ENCODE peak calls at places on chromosomes 4 and X, in four cellular contexts. One of them, this sample, is unnamed.
A peak's percentile ranks its signal among the peaks of the same experiment; 100 is the strongest.

GRCh38 chrX:34638116-34638515 is 19.0 kb downstream of the TMEM47 start:
- DNase-seq in A549: peak; percentile 1
- DNase-seq in HepG2: peak; percentile 1
- DNase-seq in WTC11: no peak
- DNase-seq in this sample: peak; percentile 39

GRCh38 chr4:53199356-53199755 is 166.5 kb downstream of the SCFD2 start:
- DNase-seq in A549: no peak
- DNase-seq in HepG2: no peak
- DNase-seq in WTC11: no peak
- DNase-seq in this sample: peak; percentile 13

GRCh38 chr4:183959349-183959748 is 54.2 kb downstream of the STOX2 start:
- DNase-seq in A549: no peak
- DNase-seq in HepG2: no peak
- DNase-seq in WTC11: no peak
- DNase-seq in this sample: no peak

GRCh38 chrX:48035891-48036290 is 29.1 kb downstream of the SPACA5 start:
- DNase-seq in A549: no peak
- DNase-seq in HepG2: no peak
- DNase-seq in WTC11: no peak
- DNase-seq in this sample: peak; percentile 47

GRCh38 chrX:134692990-134693389 is 34.7 kb upstream of the PLAC1 start:
- DNase-seq in A549: no peak
- DNase-seq in HepG2: no peak
- DNase-seq in WTC11: no peak
- DNase-seq in this sample: peak; percentile 68

GRCh38 chrX:153549231-153549630 is 31.8 kb downstream of the ATP2B3 start:
- DNase-seq in A549: no peak
- DNase-seq in HepG2: no peak
- DNase-seq in WTC11: no peak
- DNase-seq in this sample: no peak

GRCh38 chr4:173590697-173591096 is 60.7 kb upstream of the HAND2 start:
- DNase-seq in A549: no peak
- DNase-seq in HepG2: no peak
- DNase-seq in WTC11: no peak
- DNase-seq in this sample: no peak

GRCh38 chr4:15149234-15149841 is 147.1 kb downstream of the CPEB2 start:
- DNase-seq in A549: no peak
- DNase-seq in HepG2: no peak
- DNase-seq in WTC11: no peak
- DNase-seq in this sample: no peak

GRCh38 chr4:6474053-6474568 is 1.7 kb upstream of the PPP2R2C start:
- DNase-seq in A549: peak; percentile 50
- DNase-seq in HepG2: peak; percentile 12
- DNase-seq in WTC11: peak; percentile 54
- DNase-seq in this sample: no peak

GRCh38 chr4:77538574-77539157 is 67.0 kb upstream of the CXCL13 start:
- DNase-seq in A549: peak; percentile 4
- DNase-seq in HepG2: peak; percentile 12
- DNase-seq in WTC11: no peak
- DNase-seq in this sample: peak; percentile 5

GRCh38 chrX:22192419-22193086 is 80.2 kb upstream of the CBLL2 start:
- DNase-seq in A549: peak; percentile 25
- DNase-seq in HepG2: peak; percentile 38
- DNase-seq in WTC11: peak; percentile 62
- DNase-seq in this sample: peak; percentile 46

DNA sequence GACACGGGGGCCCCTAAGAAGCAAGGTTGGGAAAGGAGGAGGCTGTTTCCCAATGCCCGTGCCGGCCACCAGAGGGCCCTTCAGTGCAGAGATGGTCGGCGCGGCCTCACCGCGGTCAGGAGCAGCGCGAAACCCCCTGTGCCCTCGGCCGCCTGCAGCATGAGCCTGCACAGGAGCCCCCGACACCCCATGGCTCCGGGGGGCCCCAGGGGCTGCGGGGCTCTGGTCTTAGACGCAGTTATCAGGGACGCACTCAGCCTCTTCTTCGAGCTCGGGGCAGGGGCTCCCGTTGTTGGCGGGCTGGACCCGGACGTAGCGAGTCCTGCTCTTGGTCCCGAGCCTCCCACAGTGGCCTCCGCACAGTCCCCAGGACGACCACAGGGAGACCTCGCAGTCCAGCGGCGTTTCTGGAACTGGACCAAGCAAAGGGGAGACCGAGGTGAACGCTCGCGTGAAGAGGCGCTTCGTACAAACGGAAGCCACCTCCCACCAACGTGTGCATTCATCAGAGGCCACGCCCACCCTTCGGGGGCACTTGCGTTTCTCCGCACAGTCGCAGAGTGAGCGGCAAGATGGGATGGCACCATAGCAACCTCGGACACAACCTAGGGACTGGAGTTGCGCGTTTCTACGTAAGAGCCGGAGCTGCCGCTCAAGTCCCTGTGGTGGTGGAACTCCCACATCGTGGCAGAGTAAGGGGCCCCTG is 5.0 kb downstream of the SPON2 start:
- DNase-seq in A549: peak; percentile 39
- DNase-seq in HepG2: peak; percentile 24
- DNase-seq in WTC11: peak; percentile 90
- DNase-seq in this sample: peak; percentile 72
- TF ChIP-seq JUN in A549: no peak
- TF ChIP-seq JUN in HepG2: no peak
- TF ChIP-seq JUN in WTC11: peak; percentile 26
- TF ChIP-seq JUN in this sample: no peak

GRCh38 chrX:45353462-45353861 is 152.8 kb upstream of the DIPK2B start:
- DNase-seq in A549: no peak
- DNase-seq in HepG2: no peak
- DNase-seq in WTC11: no peak
- DNase-seq in this sample: no peak
- TF ChIP-seq JUN in A549: no peak
- TF ChIP-seq JUN in HepG2: no peak
- TF ChIP-seq JUN in WTC11: no peak
- TF ChIP-seq JUN in this sample: no peak

DNA sequence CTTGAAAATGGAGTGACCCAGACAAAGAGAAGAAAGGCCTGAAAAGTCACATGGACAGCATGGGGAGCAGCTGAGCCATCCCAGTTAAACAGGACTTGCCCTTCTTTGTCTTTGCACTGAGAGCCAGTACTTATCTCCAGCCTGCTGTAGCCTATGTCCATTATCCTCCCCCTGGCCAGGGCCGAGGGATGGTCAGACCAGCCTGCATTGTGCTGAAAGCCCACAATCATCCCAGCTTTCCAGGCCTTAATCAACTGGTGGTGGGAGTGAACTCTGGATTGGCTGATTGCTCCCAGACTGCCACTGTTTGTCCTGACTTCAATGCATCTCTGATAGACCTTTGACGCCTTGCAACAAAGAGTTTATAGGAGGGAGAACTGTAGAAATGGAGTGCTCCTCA is 453.1 kb downstream of the EPHA5 start:
- DNase-seq in A549: no peak
- DNase-seq in HepG2: no peak
- DNase-seq in WTC11: no peak
- DNase-seq in this sample: no peak
- TF ChIP-seq JUN in A549: no peak
- TF ChIP-seq JUN in HepG2: no peak
- TF ChIP-seq JUN in WTC11: no peak
- TF ChIP-seq JUN in this sample: no peak

DNA sequence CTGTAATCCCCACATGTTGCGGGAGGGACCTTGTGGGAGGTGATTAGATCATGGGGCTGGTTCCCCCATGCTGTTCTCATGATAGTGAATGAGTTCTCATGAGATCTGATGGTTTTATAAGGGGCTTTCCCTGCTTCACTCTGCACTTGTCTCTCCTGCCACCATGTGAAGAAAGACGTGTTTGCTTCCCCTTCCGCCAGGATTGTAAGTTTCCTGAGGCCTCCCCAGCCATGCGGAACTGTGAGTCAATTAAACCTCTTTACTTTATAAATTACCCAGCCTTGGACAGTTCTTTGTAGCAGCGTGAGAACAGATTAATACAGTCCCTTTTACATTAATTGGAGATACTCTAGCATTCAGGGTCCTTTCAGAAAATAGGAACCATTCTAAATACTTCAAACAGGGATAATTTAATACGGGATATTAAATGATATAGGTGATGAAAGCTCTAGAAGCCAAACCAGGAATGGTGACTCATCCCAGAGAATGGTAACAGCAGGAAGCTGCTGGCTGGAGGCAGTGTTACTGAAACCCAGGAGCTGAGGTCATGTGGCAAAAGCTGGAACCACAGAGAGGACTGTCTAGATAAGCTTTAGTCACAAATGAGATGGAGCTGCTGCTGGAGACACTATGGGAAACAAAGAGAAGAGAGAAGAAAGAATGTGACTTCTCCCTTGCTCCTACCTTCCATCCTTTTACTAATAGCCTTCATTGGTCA is 57.3 kb downstream of the GSTCD start:
- DNase-seq in A549: peak; percentile 0
- DNase-seq in HepG2: peak; percentile 8
- DNase-seq in WTC11: no peak
- DNase-seq in this sample: peak; percentile 83
- TF ChIP-seq JUN in A549: no peak
- TF ChIP-seq JUN in HepG2: no peak
- TF ChIP-seq JUN in WTC11: no peak
- TF ChIP-seq JUN in this sample: peak; percentile 84

GRCh38 chr4:62394751-62395150 is 1194.6 kb downstream of the ADGRL3 start:
- DNase-seq in A549: no peak
- DNase-seq in HepG2: no peak
- DNase-seq in WTC11: no peak
- DNase-seq in this sample: no peak
- TF ChIP-seq JUN in A549: no peak
- TF ChIP-seq JUN in HepG2: no peak
- TF ChIP-seq JUN in WTC11: no peak
- TF ChIP-seq JUN in this sample: no peak

GRCh38 chr4:93810340-93810992 is 18.1 kb upstream of the ATOH1 start:
- DNase-seq in A549: no peak
- DNase-seq in HepG2: no peak
- DNase-seq in WTC11: no peak
- DNase-seq in this sample: no peak
- TF ChIP-seq JUN in A549: no peak
- TF ChIP-seq JUN in HepG2: no peak
- TF ChIP-seq JUN in WTC11: no peak
- TF ChIP-seq JUN in this sample: no peak

GRCh38 chr4:10128761-10129160 is 12.2 kb upstream of the WDR1 start:
- DNase-seq in A549: no peak
- DNase-seq in HepG2: no peak
- DNase-seq in WTC11: no peak
- DNase-seq in this sample: no peak

GRCh38 chr4:10129196-10130185 is 12.9 kb upstream of the WDR1 start:
- DNase-seq in A549: no peak
- DNase-seq in HepG2: no peak
- DNase-seq in WTC11: no peak
- DNase-seq in this sample: no peak

GRCh38 chr4:10131202-10131601 is 14.6 kb upstream of the WDR1 start:
- DNase-seq in A549: no peak
- DNase-seq in HepG2: no peak
- DNase-seq in WTC11: no peak
- DNase-seq in this sample: no peak

GRCh38 chr4:10134141-10134540 is 17.5 kb upstream of the WDR1 start:
- DNase-seq in A549: no peak
- DNase-seq in HepG2: no peak
- DNase-seq in WTC11: no peak
- DNase-seq in this sample: no peak

DNA sequence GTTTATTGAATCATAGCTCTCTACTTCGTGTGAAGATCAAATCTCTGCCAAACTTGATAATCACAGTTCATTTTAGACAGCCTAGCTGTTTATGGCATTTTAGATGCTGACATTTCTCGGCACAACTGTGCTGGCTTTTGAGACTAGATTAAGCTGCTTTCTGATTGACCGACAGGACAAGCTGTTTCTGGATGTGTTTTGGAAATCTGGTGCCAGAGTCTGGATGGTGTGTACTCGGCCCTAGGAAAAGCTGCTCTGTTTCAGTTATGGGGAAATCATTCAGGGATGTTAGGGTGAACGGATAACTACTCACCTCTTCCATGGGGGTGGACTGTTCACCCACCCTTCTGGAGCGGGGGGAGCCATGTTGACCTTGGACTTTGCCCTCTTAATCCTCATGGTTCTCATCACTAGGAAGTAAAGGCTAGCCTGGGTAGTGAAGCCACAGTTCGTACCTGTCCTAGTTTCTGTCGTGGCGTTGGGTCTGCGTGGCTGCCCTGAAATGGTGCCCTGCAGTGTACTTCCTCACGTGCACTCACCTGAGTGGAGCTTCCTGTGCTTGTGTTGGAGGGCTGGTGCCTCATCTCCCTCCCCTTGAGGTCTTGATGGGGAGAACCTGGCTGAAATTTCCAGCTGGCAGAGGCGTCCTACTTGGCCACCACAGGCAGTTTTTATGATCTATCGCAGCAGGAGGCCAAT is 13.7 kb upstream of the WDR1 start:
- DNase-seq in A549: no peak
- DNase-seq in HepG2: no peak
- DNase-seq in WTC11: no peak
- DNase-seq in this sample: no peak
- TF ChIP-seq JUN in A549: no peak
- TF ChIP-seq JUN in HepG2: no peak
- TF ChIP-seq JUN in WTC11: no peak
- TF ChIP-seq JUN in this sample: no peak

This sample was measured in endothelial cell of umbilical vein.